ENCODE peak calls at places on chromosomes 13 and 19, in six cellular contexts. One of them, this sample, is unnamed.
A peak's percentile ranks its signal among the peaks of the same experiment; 100 is the strongest.

GRCh38 chr13:110907951-110908898 is 6.6 kb downstream of the ANKRD10 start:
- DNase-seq in right lobe of liver: no peak
- DNase-seq in left ventricle myocardium superior: no peak
- DNase-seq in nephron progenitor cell: no peak
- DNase-seq in AG09309: no peak
- DNase-seq in GOT3: no peak
- DNase-seq in this sample: peak; percentile 35

GRCh38 chr19:14772467-14772866 is 5.9 kb downstream of the ADGRE2 start:
- DNase-seq in right lobe of liver: peak; percentile 14
- DNase-seq in left ventricle myocardium superior: no peak
- DNase-seq in AG09309: no peak
- DNase-seq in GOT3: no peak
- DNase-seq in nephron progenitor cell: no peak
- DNase-seq in this sample: no peak

GRCh38 chr19:3270908-3271307 is 46.4 kb downstream of the CELF5 start:
- DNase-seq in nephron progenitor cell: no peak
- DNase-seq in AG09309: no peak
- DNase-seq in GOT3: no peak
- DNase-seq in left ventricle myocardium superior: no peak
- DNase-seq in right lobe of liver: no peak
- DNase-seq in this sample: peak; percentile 41

GRCh38 chr13:110593430-110594130 is 21.8 kb upstream of the NAXD start:
- DNase-seq in AG09309: no peak
- DNase-seq in GOT3: no peak
- DNase-seq in right lobe of liver: no peak
- DNase-seq in left ventricle myocardium superior: no peak
- DNase-seq in nephron progenitor cell: no peak
- DNase-seq in this sample: peak; percentile 3

GRCh38 chr13:67574320-67575233 is 344.4 kb upstream of the PCDH9 start:
- DNase-seq in AG09309: no peak
- DNase-seq in right lobe of liver: no peak
- DNase-seq in nephron progenitor cell: no peak
- DNase-seq in left ventricle myocardium superior: no peak
- DNase-seq in GOT3: no peak
- DNase-seq in this sample: peak; percentile 59

GRCh38 chr13:40109324-40109958 is 454.0 kb downstream of the COG6 start:
- DNase-seq in left ventricle myocardium superior: no peak
- DNase-seq in right lobe of liver: no peak
- DNase-seq in AG09309: peak; percentile 95
- DNase-seq in GOT3: no peak
- DNase-seq in nephron progenitor cell: no peak
- DNase-seq in this sample: no peak

GRCh38 chr19:2333807-2334211 is 5.3 kb downstream of the SPPL2B start:
- DNase-seq in right lobe of liver: no peak
- DNase-seq in left ventricle myocardium superior: no peak
- DNase-seq in GOT3: no peak
- DNase-seq in nephron progenitor cell: no peak
- DNase-seq in AG09309: no peak
- DNase-seq in this sample: no peak

GRCh38 chr19:52638601-52639000 is 446 bp upstream of the ZNF83 start:
- DNase-seq in AG09309: no peak
- DNase-seq in nephron progenitor cell: peak; percentile 22
- DNase-seq in GOT3: no peak
- DNase-seq in right lobe of liver: peak; percentile 51
- DNase-seq in left ventricle myocardium superior: peak; percentile 51
- DNase-seq in this sample: peak; percentile 48

This sample was measured in SW 1271.